ENCODE peak calls at places on chromosome 3, in six cellular contexts. S is right atrium auricular region; H is A549; E is activated naive CD4-positive, alpha-beta T cell; D is stimulated activated CD4-positive, alpha-beta T cell treated with anti-CD3 and anti-CD28 coated beads, TNF-alpha, amount 100 ng/mL, for 1 hour; X is activated CD4-positive, alpha-beta T cell treated with anti-CD3 and anti-CD28 coated beads for 36 hours. G is an unnamed sample.

GRCh38 chr3:184262166-184262926 is 993 bp upstream of the CAMK2N2 start:
- DNase-seq in S (no peak), H (no peak), E (no peak), D (no peak), X (peak; percentile 65), G (no peak)

GRCh38 chr3:155995525-155996370 is 124.6 kb upstream of the KCNAB1 start:
- DNase-seq in S (no peak), H (peak; percentile 60), E (no peak), D (no peak), X (no peak), G (no peak)

GRCh38 chr3:57852896-57853295 is 96.8 kb downstream of the SLMAP start:
- DNase-seq in S (no peak), H (peak; percentile 13), E (no peak), D (no peak), X (no peak), G (no peak)

GRCh38 chr3:24773798-24774197 is 279.1 kb upstream of the THRB start:
- DNase-seq in S (no peak), H (peak; percentile 77), E (no peak), D (no peak), X (peak; percentile 61), G (peak; percentile 1)

GRCh38 chr3:56796202-56796601 is 5.5 kb downstream of the ARHGEF3 start:
- DNase-seq in S (no peak), H (no peak), E (no peak), D (no peak), X (peak; percentile 37), G (no peak)

GRCh38 chr3:113844622-113845222 is 6.1 kb downstream of the GRAMD1C start:
- DNase-seq in S (no peak), H (peak; percentile 47), E (no peak), D (no peak), X (no peak), G (no peak)

GRCh38 chr3:159187706-159188105 is 385.9 kb downstream of the MFSD1 start:
- DNase-seq in S (no peak), H (no peak), E (no peak), D (no peak), X (no peak), G (no peak)

GRCh38 chr3:139586420-139587017 is 47.0 kb upstream of the RBP1 start:
- DNase-seq in S (no peak), H (no peak), E (no peak), D (no peak), X (no peak), G (no peak)

GRCh38 chr3:58704745-58705144 is 38.2 kb upstream of the FAM3D start:
- DNase-seq in S (no peak), H (no peak), E (no peak), D (no peak), X (no peak), G (no peak)

GRCh38 chr3:26406636-26407035 is 215.9 kb upstream of the LRRC3B start:
- DNase-seq in S (no peak), H (no peak), E (no peak), D (no peak), X (no peak), G (no peak)

GRCh38 chr3:129014148-129014547 is 13.0 kb downstream of the EFCC1 start:
- DNase-seq in S (no peak), H (no peak), E (no peak), D (no peak), X (no peak), G (no peak)

GRCh38 chr3:127339943-127340861 is 52.4 kb upstream of the PRR20G start:
- DNase-seq in S (no peak), H (no peak), E (no peak), D (no peak), X (no peak), G (no peak)

GRCh38 chr3:46906471-46907058 is 29.0 kb downstream of the PTH1R start:
- DNase-seq in S (no peak), H (no peak), E (no peak), D (no peak), X (no peak), G (no peak)

GRCh38 chr3:62070891-62071290 is 302.5 kb downstream of the FEZF2 start:
- DNase-seq in S (no peak), H (no peak), E (no peak), D (no peak), X (no peak), G (no peak)

GRCh38 chr3:96960661-96961330 is 146.4 kb downstream of the EPHA6 start:
- DNase-seq in S (no peak), H (no peak), E (no peak), D (no peak), X (no peak), G (no peak)

GRCh38 chr3:13521309-13521708 is 27.6 kb upstream of the FBLN2 start:
- DNase-seq in S (no peak), H (no peak), E (no peak), D (no peak), X (no peak), G (no peak)

GRCh38 chr3:32399030-32399620 is 7.5 kb downstream of the CMTM7 start:
- DNase-seq in S (no peak), H (peak; percentile 59), E (no peak), D (no peak), X (peak; percentile 53), G (no peak)

GRCh38 chr3:142636664-142637063 is 40.5 kb downstream of the PLS1 start:
- DNase-seq in S (no peak), H (no peak), E (no peak), D (no peak), X (no peak), G (no peak)

G was measured in GM06990.